ENCODE peak calls at places on chromosomes 2 and 18, in seven cellular contexts. C is psoas muscle; A is cardiac muscle cell; U is hepatocyte; E is naive thymus-derived CD4-positive, alpha-beta T cell; Q is astrocyte; M is neural progenitor cell. K is an unnamed sample. For H3K4me1, the result is how much of the 10 kb centered on the place peaks cover.

GRCh38 chr2:120477831-120478481 is 132.0 kb downstream of the INHBB start:
- DNase-seq in C (no peak), A (no peak), U (no peak), E (no peak), Q (no peak), M (no peak), K (no peak)

GRCh38 chr2:73063909-73064875 is 7.3 kb downstream of the SFXN5 start:
- DNase-seq in C (no peak), A (no peak), U (peak), E (no peak), Q (peak), M (no peak), K (no peak)

GRCh38 chr2:185645529-185645928 is 93.1 kb upstream of the FSIP2 start:
- DNase-seq in C (no peak), A (no peak), U (peak), E (no peak), Q (no peak), M (no peak), K (no peak)

GRCh38 chr2:174561283-174562275 is 36.0 kb downstream of the WIPF1 start:
- DNase-seq in C (peak), A (peak), U (peak), E (no peak), Q (peak), M (peak), K (peak)

GRCh38 chr18:61209802-61210201 is 123.4 kb upstream of the CDH20 start:
- DNase-seq in C (no peak), A (no peak), U (no peak), E (no peak), Q (no peak), M (no peak), K (no peak)

GRCh38 chr18:79857082-79857661 is 59.4 kb downstream of the KCNG2 start:
- DNase-seq in C (no peak), A (peak), U (no peak), E (no peak), Q (peak), M (no peak), K (no peak)

GRCh38 chr2:1488851-1489250 is 75.6 kb downstream of the TPO start:
- DNase-seq in C (no peak), A (no peak), U (no peak), E (no peak), Q (no peak), M (no peak), K (no peak)

GRCh38 chr2:127763776-127764175 is 47.2 kb downstream of the WDR33 start:
- DNase-seq in C (no peak), A (no peak), U (no peak), E (no peak), Q (peak), M (no peak), K (no peak)

GRCh38 chr2:132416080-132416911 is at the start of gene GPR39:
- DNase-seq in C (peak), A (peak), U (peak), E (no peak), Q (peak), M (peak), K (peak)

GRCh38 chr2:64697286-64698023 is 43.7 kb upstream of the SERTAD2 start:
- DNase-seq in C (no peak), A (no peak), U (no peak), E (no peak), Q (peak), M (no peak), K (no peak)

GRCh38 chr2:215830313-215830712 is 183.0 kb downstream of the MREG start:
- DNase-seq in C (peak), A (no peak), U (peak), E (no peak), Q (peak), M (no peak), K (peak)

GRCh38 chr2:238814815-238815214 is 33.1 kb upstream of the TWIST2 start:
- DNase-seq in C (no peak), A (no peak), U (no peak), E (no peak), Q (no peak), M (no peak), K (no peak)

GRCh38 chr18:32093106-32093511 is 1.4 kb downstream of the RNF138 start:
- DNase-seq in C (peak), A (peak), U (peak), E (peak), Q (peak), M (peak), K (peak)

GRCh38 chr2:231914077-231914690 is 12.0 kb downstream of the NPPC start:
- DNase-seq in C (no peak), A (no peak), U (no peak), E (no peak), Q (no peak), M (no peak), K (no peak)

GRCh38 chr2:123128951-123129350 is 896.1 kb upstream of the CNTNAP5 start:
- DNase-seq in C (no peak), A (peak), U (no peak), E (no peak), Q (no peak), M (no peak), K (no peak)

GRCh38 chr18:2715990-2716389 is 60.5 kb downstream of the SMCHD1 start:
- DNase-seq in C (no peak), A (no peak), U (no peak), E (no peak), Q (no peak), M (no peak), K (no peak)

GRCh38 chr2:33595385-33595784 is 3.7 kb downstream of the FAM98A start:
- DNase-seq in C (no peak), A (no peak), U (no peak), E (no peak), Q (no peak), M (no peak), K (no peak)

GRCh38 chr2:126317797-126318431 is 338.0 kb upstream of the GYPC start:
- DNase-seq in C (no peak), A (no peak), U (no peak), E (no peak), Q (no peak), M (no peak), K (no peak)

GRCh38 chr18:845152-845819 is 33.2 kb upstream of the YES1 start:
- DNase-seq in C (no peak), A (no peak), U (no peak), E (no peak), Q (peak), M (no peak), K (no peak)

GRCh38 chr2:202237787-202238233 is 587 bp downstream of the SUMO1 start:
- DNase-seq in C (no peak), A (peak), U (peak), E (no peak), Q (peak), M (peak), K (peak)

GRCh38 chr18:23822590-23823385 is 133.5 kb downstream of the LAMA3 start:
- DNase-seq in C (no peak), A (no peak), U (no peak), E (no peak), Q (peak), M (no peak), K (no peak)

GRCh38 chr2:233386382-233387041 is 32.2 kb downstream of the DGKD start:
- DNase-seq in C (no peak), A (no peak), U (no peak), E (no peak), Q (peak), M (no peak), K (no peak)

GRCh38 chr2:96747061-96747460 is 7.2 kb upstream of the LMAN2L start:
- DNase-seq in C (no peak), A (no peak), U (no peak), E (no peak), Q (no peak), M (no peak), K (no peak)

GRCh38 chr2:105330681-105331375 is 1.3 kb upstream of the TGFBRAP1 start:
- DNase-seq in C (no peak), A (no peak), U (peak), E (no peak), Q (no peak), M (no peak), K (no peak)

GRCh38 chr2:217933326-217933993 is 69.3 kb downstream of the TNS1 start:
- DNase-seq in C (peak), A (no peak), U (no peak), E (no peak), Q (no peak), M (no peak), K (peak)
- H3K4me3 ChIP-seq in C (peak), A (no peak), U (no peak), E (no peak), Q (peak), M (no peak), K (peak)

GRCh38 chr2:98550165-98550564 is 58.1 kb downstream of the COA5 start:
- DNase-seq in C (no peak), A (no peak), U (no peak), E (no peak), Q (no peak), M (no peak), K (no peak)
- H3K4me1 ChIP-seq in C (under half), A (under half), U (under half), E (under half), Q (under half), M (under half), K (under half)

DNA sequence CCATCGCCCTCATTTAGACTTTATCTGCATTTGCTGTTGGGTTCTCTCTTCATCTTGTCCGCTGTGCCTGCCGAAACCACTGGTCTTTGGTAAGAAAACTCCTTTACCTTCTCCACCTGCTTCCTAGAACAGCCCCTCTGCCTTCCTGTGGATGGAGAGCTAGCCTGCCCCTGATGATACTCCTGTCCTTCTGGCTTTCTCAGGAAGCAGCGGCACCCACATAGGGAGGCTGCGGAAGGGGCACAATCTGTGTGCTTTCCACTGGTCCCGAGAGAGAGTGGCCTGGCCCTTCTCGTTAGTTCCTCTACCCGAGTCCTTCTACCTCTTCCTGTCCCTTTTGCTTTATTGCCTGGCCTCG is 80.3 kb upstream of the RBM44 start:
- DNase-seq in C (no peak), A (no peak), U (no peak), E (no peak), Q (no peak), M (no peak), K (no peak)
- H3K27ac ChIP-seq in C (peak), A (no peak), U (no peak), E (no peak), Q (peak), M (no peak), K (no peak)

GRCh38 chr2:8453904-8454302 is 228.0 kb upstream of the ID2 start:
- DNase-seq in C (no peak), A (no peak), U (no peak), E (no peak), Q (peak), M (no peak), K (no peak)

GRCh38 chr2:8457092-8457481 is 224.8 kb upstream of the ID2 start:
- DNase-seq in C (no peak), A (no peak), U (peak), E (no peak), Q (no peak), M (no peak), K (no peak)

GRCh38 chr2:8456149-8457091 is 225.4 kb upstream of the ID2 start:
- DNase-seq in C (no peak), A (no peak), U (no peak), E (peak), Q (no peak), M (no peak), K (no peak)

GRCh38 chr2:8454797-8455196 is 227.1 kb upstream of the ID2 start:
- DNase-seq in C (no peak), A (no peak), U (no peak), E (no peak), Q (no peak), M (no peak), K (peak)

GRCh38 chr2:8455236-8456148 is 226.4 kb upstream of the ID2 start:
- DNase-seq in C (no peak), A (no peak), U (no peak), E (no peak), Q (no peak), M (no peak), K (peak)
- H3K4me3 ChIP-seq in C (no peak), A (no peak), U (no peak), E (peak), Q (no peak), M (no peak), K (no peak)

DNA sequence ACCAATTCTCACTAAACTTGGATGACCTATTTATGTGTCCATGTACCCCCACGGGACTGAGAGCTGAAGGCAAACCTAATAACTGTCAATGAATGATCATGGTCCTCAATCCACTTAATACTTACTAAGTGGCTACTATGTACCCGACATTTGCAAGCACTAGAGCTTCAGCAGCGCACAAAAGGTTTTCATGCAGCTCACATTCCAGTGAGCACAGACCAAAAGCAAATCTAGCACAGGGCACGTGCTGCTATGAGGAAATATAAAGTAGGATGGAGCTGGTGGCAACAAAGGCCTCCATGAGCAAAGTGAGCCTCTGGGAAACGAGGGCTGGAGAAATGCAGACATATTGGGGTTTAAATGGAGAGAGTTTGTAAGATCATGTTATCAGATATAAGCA is 3.5 kb downstream of the SLC40A1 start:
- DNase-seq in C (no peak), A (peak), U (no peak), E (no peak), Q (no peak), M (no peak), K (no peak)
- H3K4me1 ChIP-seq in C (half or more), A (under half), U (under half), E (under half), Q (under half), M (under half), K (half or more)

GRCh38 chr2:229810786-229811185 is 96.4 kb upstream of the DNER start:
- DNase-seq in C (no peak), A (no peak), U (no peak), E (no peak), Q (no peak), M (no peak), K (no peak)

GRCh38 chr2:229818230-229818629 is 103.6 kb downstream of the TRIP12 start:
- DNase-seq in C (no peak), A (no peak), U (no peak), E (no peak), Q (no peak), M (no peak), K (no peak)

GRCh38 chr2:229821353-229821752 is 100.5 kb downstream of the TRIP12 start:
- DNase-seq in C (no peak), A (no peak), U (no peak), E (no peak), Q (no peak), M (no peak), K (no peak)

GRCh38 chr2:229815342-229815741 is 101.0 kb upstream of the DNER start:
- DNase-seq in C (no peak), A (no peak), U (no peak), E (no peak), Q (peak), M (no peak), K (no peak)

DNA sequence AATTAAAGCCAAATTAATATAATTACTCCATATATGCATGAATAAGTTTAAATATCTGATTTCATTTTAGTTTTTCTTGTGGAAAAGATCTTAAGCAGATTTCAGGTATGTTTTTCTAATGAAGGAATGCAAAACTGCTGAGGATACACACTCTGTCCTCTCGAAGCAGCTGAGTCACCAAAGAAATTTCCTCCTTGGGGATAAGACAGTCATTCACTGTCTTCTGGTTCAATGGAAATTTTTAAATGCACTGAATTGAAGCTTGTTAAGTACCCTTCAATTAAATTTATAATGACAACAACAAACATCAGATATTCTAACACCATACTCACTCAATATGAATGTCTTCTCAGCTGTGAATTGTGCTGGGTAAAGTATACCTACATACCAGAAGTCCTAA is 101.5 kb upstream of the DNER start:
- DNase-seq in C (no peak), A (no peak), U (peak), E (no peak), Q (peak), M (no peak), K (no peak)
- H3K27ac ChIP-seq in C (no peak), A (no peak), U (no peak), E (no peak), Q (peak), M (no peak), K (no peak)